ENCODE peak calls at places on chromosomes 3 and 15, in five cellular contexts. One of them, this sample, is unnamed.

GRCh38 chr3:157136647-157137387 is 23.1 kb downstream of the CCNL1 start:
- DNase-seq in nephron progenitor cell: no peak
- DNase-seq in CD4-positive, CD25-positive, alpha-beta regulatory T cell: no peak
- DNase-seq in activated effector memory CD4-positive, alpha-beta T cell treated with anti-CD3 and anti-CD28 coated beads, Interleukin-2, amount 50 U/mL, for 16 hours: no peak
- DNase-seq in T-helper 1 cell: no peak
- DNase-seq in this sample: no peak

GRCh38 chr3:37967252-37967881 is 23.2 kb upstream of the VILL start:
- DNase-seq in nephron progenitor cell: peak
- DNase-seq in activated effector memory CD4-positive, alpha-beta T cell treated with anti-CD3 and anti-CD28 coated beads, Interleukin-2, amount 50 U/mL, for 16 hours: peak
- DNase-seq in CD4-positive, CD25-positive, alpha-beta regulatory T cell: peak
- DNase-seq in T-helper 1 cell: peak
- DNase-seq in this sample: peak

GRCh38 chr15:71526061-71526460 is 284.3 kb upstream of the NR2E3 start:
- DNase-seq in nephron progenitor cell: no peak
- DNase-seq in T-helper 1 cell: no peak
- DNase-seq in CD4-positive, CD25-positive, alpha-beta regulatory T cell: no peak
- DNase-seq in activated effector memory CD4-positive, alpha-beta T cell treated with anti-CD3 and anti-CD28 coated beads, Interleukin-2, amount 50 U/mL, for 16 hours: no peak
- DNase-seq in this sample: no peak

GRCh38 chr15:81760686-81761085 is 285.1 kb downstream of the MEX3B start:
- DNase-seq in activated effector memory CD4-positive, alpha-beta T cell treated with anti-CD3 and anti-CD28 coated beads, Interleukin-2, amount 50 U/mL, for 16 hours: no peak
- DNase-seq in nephron progenitor cell: no peak
- DNase-seq in CD4-positive, CD25-positive, alpha-beta regulatory T cell: no peak
- DNase-seq in T-helper 1 cell: no peak
- DNase-seq in this sample: no peak

GRCh38 chr3:33061782-33062181 is 35.2 kb downstream of the GLB1 start:
- DNase-seq in CD4-positive, CD25-positive, alpha-beta regulatory T cell: peak
- DNase-seq in nephron progenitor cell: no peak
- DNase-seq in T-helper 1 cell: peak
- DNase-seq in activated effector memory CD4-positive, alpha-beta T cell treated with anti-CD3 and anti-CD28 coated beads, Interleukin-2, amount 50 U/mL, for 16 hours: peak
- DNase-seq in this sample: no peak

GRCh38 chr3:100105536-100105935 is 8.8 kb downstream of the FILIP1L start:
- DNase-seq in CD4-positive, CD25-positive, alpha-beta regulatory T cell: peak
- DNase-seq in nephron progenitor cell: no peak
- DNase-seq in T-helper 1 cell: peak
- DNase-seq in activated effector memory CD4-positive, alpha-beta T cell treated with anti-CD3 and anti-CD28 coated beads, Interleukin-2, amount 50 U/mL, for 16 hours: no peak
- DNase-seq in this sample: no peak

GRCh38 chr3:53238051-53238850 is 17.6 kb downstream of the TKT start:
- DNase-seq in T-helper 1 cell: no peak
- DNase-seq in activated effector memory CD4-positive, alpha-beta T cell treated with anti-CD3 and anti-CD28 coated beads, Interleukin-2, amount 50 U/mL, for 16 hours: no peak
- DNase-seq in CD4-positive, CD25-positive, alpha-beta regulatory T cell: no peak
- DNase-seq in nephron progenitor cell: no peak
- DNase-seq in this sample: no peak

GRCh38 chr3:156218353-156218744 is 98.0 kb downstream of the KCNAB1 start:
- DNase-seq in activated effector memory CD4-positive, alpha-beta T cell treated with anti-CD3 and anti-CD28 coated beads, Interleukin-2, amount 50 U/mL, for 16 hours: no peak
- DNase-seq in nephron progenitor cell: no peak
- DNase-seq in CD4-positive, CD25-positive, alpha-beta regulatory T cell: no peak
- DNase-seq in T-helper 1 cell: no peak
- DNase-seq in this sample: no peak

GRCh38 chr3:133168025-133168401 is 129.8 kb downstream of the TMEM108 start:
- DNase-seq in activated effector memory CD4-positive, alpha-beta T cell treated with anti-CD3 and anti-CD28 coated beads, Interleukin-2, amount 50 U/mL, for 16 hours: no peak
- DNase-seq in nephron progenitor cell: no peak
- DNase-seq in T-helper 1 cell: no peak
- DNase-seq in CD4-positive, CD25-positive, alpha-beta regulatory T cell: no peak
- DNase-seq in this sample: no peak

GRCh38 chr3:89606151-89606550 is 498.7 kb downstream of the EPHA3 start:
- DNase-seq in T-helper 1 cell: no peak
- DNase-seq in CD4-positive, CD25-positive, alpha-beta regulatory T cell: no peak
- DNase-seq in nephron progenitor cell: no peak
- DNase-seq in activated effector memory CD4-positive, alpha-beta T cell treated with anti-CD3 and anti-CD28 coated beads, Interleukin-2, amount 50 U/mL, for 16 hours: no peak
- DNase-seq in this sample: no peak

GRCh38 chr3:8095724-8096123 is 405.9 kb upstream of the LMCD1 start:
- DNase-seq in nephron progenitor cell: peak
- DNase-seq in CD4-positive, CD25-positive, alpha-beta regulatory T cell: no peak
- DNase-seq in activated effector memory CD4-positive, alpha-beta T cell treated with anti-CD3 and anti-CD28 coated beads, Interleukin-2, amount 50 U/mL, for 16 hours: no peak
- DNase-seq in T-helper 1 cell: no peak
- DNase-seq in this sample: no peak

GRCh38 chr3:129745253-129745652 is 138.8 kb upstream of the PLXND1 start:
- DNase-seq in CD4-positive, CD25-positive, alpha-beta regulatory T cell: no peak
- DNase-seq in activated effector memory CD4-positive, alpha-beta T cell treated with anti-CD3 and anti-CD28 coated beads, Interleukin-2, amount 50 U/mL, for 16 hours: no peak
- DNase-seq in nephron progenitor cell: no peak
- DNase-seq in T-helper 1 cell: no peak
- DNase-seq in this sample: no peak

GRCh38 chr15:38864827-38865604 is 300.4 kb upstream of the RASGRP1 start:
- DNase-seq in nephron progenitor cell: no peak
- DNase-seq in activated effector memory CD4-positive, alpha-beta T cell treated with anti-CD3 and anti-CD28 coated beads, Interleukin-2, amount 50 U/mL, for 16 hours: no peak
- DNase-seq in T-helper 1 cell: no peak
- DNase-seq in CD4-positive, CD25-positive, alpha-beta regulatory T cell: no peak
- DNase-seq in this sample: no peak

GRCh38 chr3:134369231-134369741 is 5.0 kb downstream of the AMOTL2 start:
- DNase-seq in activated effector memory CD4-positive, alpha-beta T cell treated with anti-CD3 and anti-CD28 coated beads, Interleukin-2, amount 50 U/mL, for 16 hours: peak
- DNase-seq in CD4-positive, CD25-positive, alpha-beta regulatory T cell: no peak
- DNase-seq in T-helper 1 cell: no peak
- DNase-seq in nephron progenitor cell: no peak
- DNase-seq in this sample: no peak

GRCh38 chr15:63601026-63601726 is 4.0 kb downstream of the FBXL22 start:
- DNase-seq in nephron progenitor cell: peak
- DNase-seq in activated effector memory CD4-positive, alpha-beta T cell treated with anti-CD3 and anti-CD28 coated beads, Interleukin-2, amount 50 U/mL, for 16 hours: peak
- DNase-seq in T-helper 1 cell: peak
- DNase-seq in CD4-positive, CD25-positive, alpha-beta regulatory T cell: peak
- DNase-seq in this sample: no peak

GRCh38 chr3:58563386-58564035 is 13.7 kb downstream of the FAM107A start:
- DNase-seq in nephron progenitor cell: no peak
- DNase-seq in T-helper 1 cell: no peak
- DNase-seq in activated effector memory CD4-positive, alpha-beta T cell treated with anti-CD3 and anti-CD28 coated beads, Interleukin-2, amount 50 U/mL, for 16 hours: peak
- DNase-seq in CD4-positive, CD25-positive, alpha-beta regulatory T cell: no peak
- DNase-seq in this sample: no peak

GRCh38 chr3:124363451-124363850 is 366.8 kb upstream of the UMPS start:
- DNase-seq in T-helper 1 cell: no peak
- DNase-seq in activated effector memory CD4-positive, alpha-beta T cell treated with anti-CD3 and anti-CD28 coated beads, Interleukin-2, amount 50 U/mL, for 16 hours: no peak
- DNase-seq in nephron progenitor cell: no peak
- DNase-seq in CD4-positive, CD25-positive, alpha-beta regulatory T cell: no peak
- DNase-seq in this sample: no peak

GRCh38 chr3:22582291-22582690 is 620.8 kb upstream of the UBE2E2 start:
- DNase-seq in nephron progenitor cell: no peak
- DNase-seq in activated effector memory CD4-positive, alpha-beta T cell treated with anti-CD3 and anti-CD28 coated beads, Interleukin-2, amount 50 U/mL, for 16 hours: no peak
- DNase-seq in CD4-positive, CD25-positive, alpha-beta regulatory T cell: no peak
- DNase-seq in T-helper 1 cell: no peak
- DNase-seq in this sample: no peak

GRCh38 chr3:79204351-79204750 is 563.4 kb downstream of the ROBO1 start:
- DNase-seq in CD4-positive, CD25-positive, alpha-beta regulatory T cell: no peak
- DNase-seq in activated effector memory CD4-positive, alpha-beta T cell treated with anti-CD3 and anti-CD28 coated beads, Interleukin-2, amount 50 U/mL, for 16 hours: no peak
- DNase-seq in T-helper 1 cell: no peak
- DNase-seq in nephron progenitor cell: no peak
- DNase-seq in this sample: no peak

GRCh38 chr3:69182588-69183299 is 60.3 kb upstream of the LMOD3 start:
- DNase-seq in CD4-positive, CD25-positive, alpha-beta regulatory T cell: no peak
- DNase-seq in T-helper 1 cell: no peak
- DNase-seq in nephron progenitor cell: no peak
- DNase-seq in activated effector memory CD4-positive, alpha-beta T cell treated with anti-CD3 and anti-CD28 coated beads, Interleukin-2, amount 50 U/mL, for 16 hours: no peak
- DNase-seq in this sample: no peak

GRCh38 chr3:124439586-124439985 is 290.7 kb upstream of the UMPS start:
- DNase-seq in activated effector memory CD4-positive, alpha-beta T cell treated with anti-CD3 and anti-CD28 coated beads, Interleukin-2, amount 50 U/mL, for 16 hours: no peak
- DNase-seq in CD4-positive, CD25-positive, alpha-beta regulatory T cell: no peak
- DNase-seq in T-helper 1 cell: no peak
- DNase-seq in nephron progenitor cell: peak
- DNase-seq in this sample: no peak

GRCh38 chr3:67646586-67647234 is 7.7 kb downstream of the SUCLG2 start:
- DNase-seq in CD4-positive, CD25-positive, alpha-beta regulatory T cell: no peak
- DNase-seq in T-helper 1 cell: no peak
- DNase-seq in nephron progenitor cell: no peak
- DNase-seq in activated effector memory CD4-positive, alpha-beta T cell treated with anti-CD3 and anti-CD28 coated beads, Interleukin-2, amount 50 U/mL, for 16 hours: no peak
- DNase-seq in this sample: no peak

GRCh38 chr3:197242784-197243432 is 55.5 kb downstream of the DLG1 start:
- DNase-seq in T-helper 1 cell: no peak
- DNase-seq in activated effector memory CD4-positive, alpha-beta T cell treated with anti-CD3 and anti-CD28 coated beads, Interleukin-2, amount 50 U/mL, for 16 hours: no peak
- DNase-seq in CD4-positive, CD25-positive, alpha-beta regulatory T cell: no peak
- DNase-seq in nephron progenitor cell: no peak
- DNase-seq in this sample: no peak

GRCh38 chr15:25182098-25182478 is 227.3 kb downstream of the SNRPN start:
- DNase-seq in CD4-positive, CD25-positive, alpha-beta regulatory T cell: no peak
- DNase-seq in activated effector memory CD4-positive, alpha-beta T cell treated with anti-CD3 and anti-CD28 coated beads, Interleukin-2, amount 50 U/mL, for 16 hours: no peak
- DNase-seq in nephron progenitor cell: no peak
- DNase-seq in T-helper 1 cell: no peak
- DNase-seq in this sample: no peak

GRCh38 chr3:72548992-72549391 is 299.3 kb downstream of the SHQ1 start:
- DNase-seq in CD4-positive, CD25-positive, alpha-beta regulatory T cell: no peak
- DNase-seq in activated effector memory CD4-positive, alpha-beta T cell treated with anti-CD3 and anti-CD28 coated beads, Interleukin-2, amount 50 U/mL, for 16 hours: no peak
- DNase-seq in nephron progenitor cell: no peak
- DNase-seq in T-helper 1 cell: no peak
- DNase-seq in this sample: no peak

GRCh38 chr15:89526181-89526580 is 29.8 kb upstream of the RHCG start:
- DNase-seq in activated effector memory CD4-positive, alpha-beta T cell treated with anti-CD3 and anti-CD28 coated beads, Interleukin-2, amount 50 U/mL, for 16 hours: no peak
- DNase-seq in T-helper 1 cell: no peak
- DNase-seq in nephron progenitor cell: no peak
- DNase-seq in CD4-positive, CD25-positive, alpha-beta regulatory T cell: no peak
- DNase-seq in this sample: no peak

GRCh38 chr3:57068437-57069089 is 8.1 kb downstream of the SPATA12 start:
- DNase-seq in T-helper 1 cell: no peak
- DNase-seq in activated effector memory CD4-positive, alpha-beta T cell treated with anti-CD3 and anti-CD28 coated beads, Interleukin-2, amount 50 U/mL, for 16 hours: no peak
- DNase-seq in CD4-positive, CD25-positive, alpha-beta regulatory T cell: peak
- DNase-seq in nephron progenitor cell: peak
- DNase-seq in this sample: no peak

GRCh38 chr3:5767304-5767703 is 579.8 kb downstream of the EDEM1 start:
- DNase-seq in nephron progenitor cell: no peak
- DNase-seq in T-helper 1 cell: no peak
- DNase-seq in activated effector memory CD4-positive, alpha-beta T cell treated with anti-CD3 and anti-CD28 coated beads, Interleukin-2, amount 50 U/mL, for 16 hours: no peak
- DNase-seq in CD4-positive, CD25-positive, alpha-beta regulatory T cell: no peak
- DNase-seq in this sample: no peak

GRCh38 chr3:194908972-194909371 is 223.3 kb downstream of the FAM43A start:
- DNase-seq in activated effector memory CD4-positive, alpha-beta T cell treated with anti-CD3 and anti-CD28 coated beads, Interleukin-2, amount 50 U/mL, for 16 hours: no peak
- DNase-seq in CD4-positive, CD25-positive, alpha-beta regulatory T cell: no peak
- DNase-seq in nephron progenitor cell: no peak
- DNase-seq in T-helper 1 cell: no peak
- DNase-seq in this sample: no peak

GRCh38 chr15:68792901-68793766 is 27.6 kb downstream of the ANP32A start:
- DNase-seq in nephron progenitor cell: no peak
- DNase-seq in CD4-positive, CD25-positive, alpha-beta regulatory T cell: no peak
- DNase-seq in T-helper 1 cell: no peak
- DNase-seq in activated effector memory CD4-positive, alpha-beta T cell treated with anti-CD3 and anti-CD28 coated beads, Interleukin-2, amount 50 U/mL, for 16 hours: no peak
- DNase-seq in this sample: no peak

GRCh38 chr3:142210608-142211007 is 14.8 kb downstream of the GK5 start:
- DNase-seq in activated effector memory CD4-positive, alpha-beta T cell treated with anti-CD3 and anti-CD28 coated beads, Interleukin-2, amount 50 U/mL, for 16 hours: no peak
- DNase-seq in nephron progenitor cell: no peak
- DNase-seq in CD4-positive, CD25-positive, alpha-beta regulatory T cell: no peak
- DNase-seq in T-helper 1 cell: no peak
- DNase-seq in this sample: no peak

GRCh38 chr15:90610220-90610619 is 80.5 kb downstream of the CRTC3 start:
- DNase-seq in CD4-positive, CD25-positive, alpha-beta regulatory T cell: no peak
- DNase-seq in T-helper 1 cell: no peak
- DNase-seq in nephron progenitor cell: no peak
- DNase-seq in activated effector memory CD4-positive, alpha-beta T cell treated with anti-CD3 and anti-CD28 coated beads, Interleukin-2, amount 50 U/mL, for 16 hours: no peak
- DNase-seq in this sample: no peak

GRCh38 chr3:128882709-128883108 is 3.3 kb downstream of the ACAD9 start:
- DNase-seq in T-helper 1 cell: no peak
- DNase-seq in nephron progenitor cell: no peak
- DNase-seq in activated effector memory CD4-positive, alpha-beta T cell treated with anti-CD3 and anti-CD28 coated beads, Interleukin-2, amount 50 U/mL, for 16 hours: no peak
- DNase-seq in CD4-positive, CD25-positive, alpha-beta regulatory T cell: no peak
- DNase-seq in this sample: no peak

GRCh38 chr3:123719785-123720531 is 135.1 kb upstream of the HACD2 start:
- DNase-seq in T-helper 1 cell: no peak
- DNase-seq in CD4-positive, CD25-positive, alpha-beta regulatory T cell: no peak
- DNase-seq in activated effector memory CD4-positive, alpha-beta T cell treated with anti-CD3 and anti-CD28 coated beads, Interleukin-2, amount 50 U/mL, for 16 hours: no peak
- DNase-seq in nephron progenitor cell: no peak
- DNase-seq in this sample: no peak

GRCh38 chr3:36989000-36989399 is 3.9 kb downstream of the EPM2AIP1 start:
- DNase-seq in CD4-positive, CD25-positive, alpha-beta regulatory T cell: no peak
- DNase-seq in activated effector memory CD4-positive, alpha-beta T cell treated with anti-CD3 and anti-CD28 coated beads, Interleukin-2, amount 50 U/mL, for 16 hours: no peak
- DNase-seq in nephron progenitor cell: no peak
- DNase-seq in T-helper 1 cell: no peak
- DNase-seq in this sample: no peak

GRCh38 chr15:80932989-80933388 is 56.6 kb downstream of the MESD start:
- DNase-seq in T-helper 1 cell: no peak
- DNase-seq in CD4-positive, CD25-positive, alpha-beta regulatory T cell: no peak
- DNase-seq in activated effector memory CD4-positive, alpha-beta T cell treated with anti-CD3 and anti-CD28 coated beads, Interleukin-2, amount 50 U/mL, for 16 hours: no peak
- DNase-seq in nephron progenitor cell: no peak
- DNase-seq in this sample: no peak

GRCh38 chr3:152785051-152785450 is 49.9 kb upstream of the P2RY1 start:
- DNase-seq in activated effector memory CD4-positive, alpha-beta T cell treated with anti-CD3 and anti-CD28 coated beads, Interleukin-2, amount 50 U/mL, for 16 hours: no peak
- DNase-seq in nephron progenitor cell: no peak
- DNase-seq in CD4-positive, CD25-positive, alpha-beta regulatory T cell: no peak
- DNase-seq in T-helper 1 cell: no peak
- DNase-seq in this sample: no peak